ENCODE peak calls at places on chromosomes 6 and 20, in eight cellular contexts. X is Karpas-422, K is progenitor cell of endocrine pancreas, H is HFFc6, D is pons, L is cardiac septum, F is DMS 273 treated with DMSO at 0.1 percent for 48 hours, A is T follicular helper cell. J is an unnamed sample.

GRCh38 chr6:29850011-29850553 is 22.5 kb downstream of the HLA-G start:
- DNase-seq in X (no peak), A (no peak), K (no peak), D (no peak), L (no peak), H (no peak), F (no peak), J (peak)

GRCh38 chr20:4326194-4327065 is 311.1 kb upstream of the RNF24 start:
- DNase-seq in F (no peak), D (no peak), L (no peak), X (no peak), K (no peak), A (no peak), H (no peak), J (no peak)

GRCh38 chr6:160088069-160088773 is 33.4 kb upstream of the SLC22A1 start:
- DNase-seq in L (no peak), A (no peak), K (peak), H (peak), D (peak), X (peak), F (no peak), J (peak)

GRCh38 chr20:53748821-53749402 is 155.3 kb upstream of the ZNF217 start:
- DNase-seq in D (no peak), L (no peak), F (no peak), K (no peak), H (peak), X (no peak), A (no peak), J (no peak)

GRCh38 chr20:59936409-59936808 is 3.0 kb upstream of the SYCP2 start:
- DNase-seq in A (no peak), X (no peak), H (no peak), F (no peak), D (no peak), K (no peak), L (no peak), J (no peak)

GRCh38 chr6:159945801-159946392 is 23.0 kb upstream of the IGF2R start:
- DNase-seq in A (no peak), F (no peak), X (no peak), L (no peak), K (no peak), H (no peak), D (no peak), J (no peak)

GRCh38 chr6:168609026-168609685 is 168.2 kb downstream of the SMOC2 start:
- DNase-seq in H (no peak), L (no peak), K (no peak), X (no peak), A (no peak), F (no peak), D (no peak), J (no peak)

GRCh38 chr6:33199687-33200233 is 705 bp downstream of the RXRB start:
- DNase-seq in H (no peak), A (no peak), X (peak), D (peak), L (no peak), F (no peak), K (no peak), J (no peak)

GRCh38 chr6:7904654-7905319 is 5.8 kb downstream of the TXNDC5 start:
- DNase-seq in X (no peak), D (no peak), L (no peak), A (no peak), K (no peak), H (no peak), F (no peak), J (no peak)

GRCh38 chr6:148747145-148747492 is 289 bp downstream of the UST start:
- DNase-seq in A (peak), X (no peak), L (peak), D (no peak), H (peak), F (no peak), K (peak), J (peak)

GRCh38 chr6:144012534-144012933 is 4.5 kb upstream of the PLAGL1 start:
- DNase-seq in D (no peak), A (no peak), X (no peak), H (no peak), L (no peak), K (no peak), F (no peak), J (no peak)

GRCh38 chr6:146345582-146345981 is 198.1 kb upstream of the RAB32 start:
- DNase-seq in L (no peak), A (no peak), D (no peak), X (no peak), F (no peak), K (no peak), H (no peak), J (peak)

GRCh38 chr20:46056970-46057855 is 28.2 kb downstream of the SLC12A5 start:
- DNase-seq in H (peak), L (no peak), K (peak), A (no peak), X (no peak), F (no peak), D (no peak), J (no peak)

GRCh38 chr6:50816947-50817637 is 1.6 kb upstream of the TFAP2B start:
- DNase-seq in A (no peak), L (no peak), D (no peak), X (no peak), K (no peak), F (no peak), H (no peak), J (no peak)

GRCh38 chr6:46191961-46192360 is 21.2 kb upstream of the ENPP5 start:
- DNase-seq in D (no peak), A (no peak), F (no peak), L (no peak), X (no peak), H (peak), K (no peak), J (no peak)

GRCh38 chr6:142756215-142756630 is 188.8 kb downstream of the HIVEP2 start:
- DNase-seq in D (no peak), A (no peak), X (no peak), F (no peak), H (peak), K (no peak), L (no peak), J (no peak)

GRCh38 chr6:66558189-66558588 is 851.2 kb upstream of the EYS start:
- DNase-seq in H (no peak), A (no peak), L (no peak), F (no peak), K (no peak), X (peak), D (no peak), J (no peak)

GRCh38 chr20:48292806-48293205 is 507.5 kb upstream of the SULF2 start:
- DNase-seq in D (no peak), H (no peak), L (no peak), A (no peak), K (no peak), X (no peak), F (no peak), J (no peak)

GRCh38 chr6:17193376-17193775 is 87.8 kb upstream of the RBM24 start:
- DNase-seq in X (no peak), H (peak), A (no peak), K (no peak), L (no peak), D (no peak), F (no peak), J (no peak)

GRCh38 chr6:56618050-56618449 is 24.6 kb downstream of the DST start:
- DNase-seq in A (no peak), H (no peak), K (no peak), X (peak), F (no peak), L (no peak), D (no peak), J (no peak)

GRCh38 chr20:1741309-1742048 is 83.9 kb upstream of the SIRPG start:
- DNase-seq in H (no peak), X (no peak), A (no peak), F (no peak), K (no peak), D (no peak), L (no peak), J (no peak)

GRCh38 chr6:119176445-119176844 is 98.0 kb upstream of the FAM184A start:
- DNase-seq in X (no peak), A (no peak), H (no peak), K (no peak), F (no peak), L (no peak), D (no peak), J (no peak)

GRCh38 chr20:41618807-41619294 is 674 bp upstream of the CHD6 start:
- DNase-seq in X (no peak), H (no peak), K (no peak), L (no peak), A (no peak), F (no peak), D (peak), J (peak)

GRCh38 chr6:134678436-134678889 is 271.4 kb downstream of the ALDH8A1 start:
- DNase-seq in K (no peak), D (peak), H (no peak), L (no peak), X (no peak), A (no peak), F (no peak), J (peak)

GRCh38 chr6:145569140-145569539 is 166.2 kb downstream of the EPM2A start:
- DNase-seq in L (no peak), X (no peak), H (no peak), F (no peak), D (no peak), K (no peak), A (no peak), J (no peak)